ENCODE peak calls at places on chromosomes 2 and 18, in five cellular contexts. One of them, this sample, is unnamed.

GRCh38 chr2:131094655-131095281 is 1.5 kb upstream of the FAM168B start:
- DNase-seq in K562: no peak
- DNase-seq in HL-60: no peak
- DNase-seq in A549: no peak
- DNase-seq in Panc1: no peak
- DNase-seq in this sample: no peak

GRCh38 chr2:95082479-95082878 is 39.1 kb downstream of the MRPS5 start:
- DNase-seq in K562: no peak
- DNase-seq in Panc1: no peak
- DNase-seq in HL-60: no peak
- DNase-seq in A549: no peak
- DNase-seq in this sample: no peak

GRCh38 chr2:24617431-24617830 is 126.4 kb downstream of the NCOA1 start:
- DNase-seq in Panc1: no peak
- DNase-seq in K562: no peak
- DNase-seq in HL-60: no peak
- DNase-seq in A549: no peak
- DNase-seq in this sample: no peak

GRCh38 chr2:15042824-15043223 is 410.3 kb downstream of the LRATD1 start:
- DNase-seq in K562: no peak
- DNase-seq in HL-60: peak; percentile 51
- DNase-seq in Panc1: no peak
- DNase-seq in A549: no peak
- DNase-seq in this sample: no peak

GRCh38 chr2:24930768-24931167 is 10.7 kb upstream of the ADCY3 start:
- DNase-seq in K562: no peak
- DNase-seq in A549: no peak
- DNase-seq in Panc1: no peak
- DNase-seq in HL-60: no peak
- DNase-seq in this sample: peak; percentile 46

GRCh38 chr2:86037141-86037794 is 68.4 kb downstream of the POLR1A start:
- DNase-seq in K562: no peak
- DNase-seq in A549: no peak
- DNase-seq in HL-60: peak; percentile 61
- DNase-seq in Panc1: no peak
- DNase-seq in this sample: no peak

GRCh38 chr2:162926501-162926900 is 87.9 kb upstream of the KCNH7 start:
- DNase-seq in HL-60: no peak
- DNase-seq in Panc1: peak; percentile 45
- DNase-seq in K562: no peak
- DNase-seq in A549: peak; percentile 3
- DNase-seq in this sample: no peak

GRCh38 chr18:2606335-2606734 is 35.0 kb downstream of the NDC80 start:
- DNase-seq in A549: no peak
- DNase-seq in Panc1: no peak
- DNase-seq in HL-60: no peak
- DNase-seq in K562: no peak
- DNase-seq in this sample: no peak

GRCh38 chr2:48723125-48723524 is 32.4 kb downstream of the LHCGR start:
- DNase-seq in HL-60: no peak
- DNase-seq in K562: no peak
- DNase-seq in Panc1: no peak
- DNase-seq in A549: no peak
- DNase-seq in this sample: no peak

GRCh38 chr2:172242968-172243367 is 140.3 kb upstream of the DLX2 start:
- DNase-seq in K562: no peak
- DNase-seq in A549: no peak
- DNase-seq in HL-60: no peak
- DNase-seq in Panc1: no peak
- DNase-seq in this sample: no peak

DNA sequence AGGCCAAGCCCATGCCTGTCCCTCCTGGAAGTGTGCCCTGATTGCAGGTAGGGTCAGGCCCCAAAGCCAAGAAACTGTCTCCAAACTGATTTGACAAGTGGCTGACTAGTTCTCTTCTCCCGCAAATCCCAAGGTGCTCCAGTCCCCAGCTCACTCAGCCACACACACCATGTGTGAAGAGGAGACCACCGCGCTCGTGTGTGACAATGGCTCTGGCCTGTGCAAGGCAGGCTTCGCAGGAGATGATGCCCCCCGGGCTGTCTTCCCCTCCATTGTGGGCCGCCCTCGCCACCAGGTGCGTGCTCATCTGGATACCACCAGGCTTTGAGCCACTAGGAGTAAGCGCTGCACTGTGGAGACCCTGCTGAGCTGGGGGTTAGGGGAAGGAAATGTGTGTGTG is 8.3 kb downstream of the ACTG2 start:
- DNase-seq in A549: no peak
- DNase-seq in Panc1: no peak
- DNase-seq in K562: no peak
- DNase-seq in HL-60: no peak
- DNase-seq in this sample: no peak
- TF ChIP-seq REST in A549: no peak
- TF ChIP-seq REST in Panc1: no peak
- TF ChIP-seq REST in K562: no peak
- TF ChIP-seq REST in HL-60: no peak
- TF ChIP-seq REST in this sample: no peak

DNA sequence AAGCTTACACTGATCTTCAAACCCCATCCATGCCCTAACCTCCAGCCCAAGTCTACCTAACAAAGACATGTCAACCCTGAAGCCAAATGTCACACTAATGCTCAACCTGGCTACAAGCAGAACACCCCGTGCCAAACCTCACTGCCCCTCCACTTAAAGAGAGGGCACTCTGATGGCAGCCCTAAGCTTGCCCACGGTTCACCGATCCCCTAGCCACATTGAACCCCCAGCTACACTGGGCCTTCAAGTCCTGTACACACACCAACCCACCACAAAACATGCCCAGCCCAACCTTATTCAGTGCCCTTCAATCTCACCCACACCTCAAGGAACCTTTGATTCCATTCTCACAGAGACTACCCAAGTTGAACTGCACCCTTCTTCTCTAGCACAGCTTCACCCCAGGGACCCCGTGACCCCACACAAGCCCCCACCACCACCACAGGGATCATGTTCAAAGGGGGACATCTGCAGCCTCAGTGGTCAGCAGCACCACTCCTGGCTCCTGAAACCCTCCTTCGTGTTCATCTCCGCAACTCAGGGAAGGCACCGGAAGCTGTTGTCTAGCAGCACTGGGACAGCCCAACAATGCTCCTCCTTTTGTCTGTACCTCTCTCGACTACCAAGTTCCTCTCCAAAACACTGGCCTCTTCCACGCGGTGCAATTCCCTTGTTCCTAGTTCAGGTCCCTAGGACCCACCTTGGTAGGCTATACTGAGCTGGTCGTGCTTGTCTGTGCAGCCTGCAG is 218.8 kb downstream of the CYP26B1 start:
- DNase-seq in Panc1: no peak
- DNase-seq in HL-60: no peak
- DNase-seq in A549: no peak
- DNase-seq in K562: no peak
- DNase-seq in this sample: no peak
- TF ChIP-seq REST in Panc1: no peak
- TF ChIP-seq REST in HL-60: no peak
- TF ChIP-seq REST in A549: no peak
- TF ChIP-seq REST in K562: no peak
- TF ChIP-seq REST in this sample: no peak

DNA sequence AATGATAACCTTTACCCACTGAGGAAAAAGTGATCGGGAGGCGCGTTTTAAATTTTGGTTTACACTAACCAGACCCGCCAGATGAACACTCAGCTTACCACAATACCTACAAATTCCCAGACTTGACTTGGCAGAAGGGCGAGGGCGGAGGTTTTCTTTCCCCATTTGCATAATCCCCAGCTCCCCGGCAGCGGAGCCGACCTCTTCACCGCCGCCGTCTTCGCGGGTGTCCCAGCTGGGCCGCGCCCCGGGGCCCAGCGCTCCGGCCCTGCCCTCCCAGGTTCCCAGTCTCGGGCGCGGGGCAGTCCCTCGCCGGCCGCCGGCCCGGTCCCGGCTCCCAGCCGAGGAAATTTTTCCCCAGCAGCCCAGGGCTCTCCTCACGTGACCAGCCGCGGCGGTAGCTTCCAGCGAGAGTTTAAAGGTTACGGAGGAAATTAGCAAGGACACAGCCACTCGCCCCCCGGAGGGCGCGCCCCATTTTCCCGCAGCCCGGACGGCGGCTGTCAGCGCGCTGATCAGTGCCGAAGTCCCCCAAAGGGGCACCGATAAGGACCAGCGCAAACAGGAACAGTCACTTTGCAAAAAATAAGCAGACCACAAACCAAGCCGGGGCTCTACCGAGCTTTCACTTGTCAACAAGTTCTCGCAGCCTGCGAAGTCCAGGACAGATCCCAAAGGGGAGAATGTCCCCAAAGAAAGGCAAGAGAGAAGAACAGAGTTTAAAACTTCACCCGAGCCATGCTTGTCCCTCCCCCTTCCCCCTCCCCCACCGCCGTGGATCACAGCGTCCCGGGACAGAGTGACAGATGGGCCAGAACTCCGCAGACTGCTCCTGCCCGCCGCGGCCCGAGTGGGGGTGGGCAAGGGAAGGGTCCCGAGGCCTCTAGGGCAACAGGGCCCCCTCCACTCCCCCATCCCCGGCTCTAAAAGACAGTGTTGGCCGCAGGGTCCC is 1.3 kb upstream of the PRKCE start:
- DNase-seq in K562: peak; percentile 59
- DNase-seq in A549: peak; percentile 74
- DNase-seq in Panc1: no peak
- DNase-seq in HL-60: no peak
- DNase-seq in this sample: no peak
- TF ChIP-seq REST in K562: no peak
- TF ChIP-seq REST in A549: no peak
- TF ChIP-seq REST in Panc1: no peak
- TF ChIP-seq REST in HL-60: no peak
- TF ChIP-seq REST in this sample: no peak

GRCh38 chr2:133171396-133172004 is 396.8 kb downstream of the NCKAP5 start:
- DNase-seq in K562: no peak
- DNase-seq in A549: peak; percentile 9
- DNase-seq in Panc1: peak; percentile 48
- DNase-seq in HL-60: no peak
- DNase-seq in this sample: peak; percentile 3
- TF ChIP-seq REST in K562: no peak
- TF ChIP-seq REST in A549: no peak
- TF ChIP-seq REST in Panc1: no peak
- TF ChIP-seq REST in HL-60: no peak
- TF ChIP-seq REST in this sample: no peak

DNA sequence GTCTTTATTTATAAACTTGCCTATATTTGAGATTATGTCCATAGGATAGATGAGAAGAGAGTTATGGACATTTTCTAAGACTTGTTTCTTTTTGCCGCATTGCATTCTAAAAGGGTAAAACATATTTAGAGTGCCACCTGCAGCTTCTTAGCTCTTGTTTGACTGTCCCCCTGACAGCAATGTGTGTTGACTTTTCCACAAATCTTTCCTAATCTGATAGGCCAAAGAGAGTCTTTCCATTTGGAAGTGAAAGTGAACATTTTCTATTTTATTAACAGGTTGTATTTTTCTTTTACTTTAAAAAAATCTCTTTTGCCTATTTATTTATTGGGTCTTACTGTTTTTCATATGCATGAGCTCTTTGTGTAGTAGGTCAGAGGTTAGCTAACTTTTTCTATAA is 58.4 kb downstream of the FMNL2 start:
- DNase-seq in HL-60: no peak
- DNase-seq in K562: no peak
- DNase-seq in A549: no peak
- DNase-seq in Panc1: no peak
- DNase-seq in this sample: no peak
- TF ChIP-seq REST in HL-60: no peak
- TF ChIP-seq REST in K562: no peak
- TF ChIP-seq REST in A549: no peak
- TF ChIP-seq REST in Panc1: no peak
- TF ChIP-seq REST in this sample: no peak

This sample was measured in GM12878.